ENCODE peak calls at places on chromosomes 3 and 15, in four cellular contexts. V is hepatocyte, M is GM23338, W is HCT116. E is an unnamed sample.

GRCh38 chr3:177830411-177830849 is 633.1 kb upstream of the TBL1XR1 start:
- DNase-seq in V (peak; percentile 26), M (no peak), W (no peak), E (no peak)

GRCh38 chr15:51307811-51308210 is 30.6 kb downstream of the CYP19A1 start:
- DNase-seq in V (no peak), M (no peak), W (no peak), E (peak; percentile 29)

GRCh38 chr15:60672400-60672799 is 193.5 kb upstream of the ICE2 start:
- DNase-seq in V (no peak), M (peak; percentile 44), W (no peak), E (no peak)

GRCh38 chr3:16917256-16917935 is 32.6 kb downstream of the PLCL2 start:
- DNase-seq in V (no peak), M (no peak), W (no peak), E (no peak)

GRCh38 chr15:39432935-39433334 is 147.9 kb upstream of the THBS1 start:
- DNase-seq in V (no peak), M (no peak), W (no peak), E (no peak)

GRCh38 chr3:42179110-42179725 is 86.8 kb downstream of the CCK start:
- DNase-seq in V (peak; percentile 83), M (peak; percentile 70), W (peak; percentile 85), E (no peak)

GRCh38 chr3:12170207-12170606 is 11.5 kb upstream of the TIMP4 start:
- DNase-seq in V (no peak), M (no peak), W (no peak), E (no peak)

GRCh38 chr15:63176302-63176701 is 13.1 kb upstream of the RAB8B start:
- DNase-seq in V (no peak), M (no peak), W (no peak), E (no peak)

GRCh38 chr15:43954181-43954621 is 127.4 kb downstream of the WDR76 start:
- DNase-seq in V (no peak), M (no peak), W (no peak), E (no peak)

GRCh38 chr15:45157974-45158373 is 28.2 kb downstream of the DUOX1 start:
- DNase-seq in V (peak; percentile 57), M (peak; percentile 34), W (no peak), E (no peak)

GRCh38 chr3:138817685-138818084 is 17.0 kb downstream of the PIK3CB start:
- DNase-seq in V (no peak), M (no peak), W (no peak), E (no peak)

GRCh38 chr3:143348486-143349327 is 229.1 kb downstream of the CHST2 start:
- DNase-seq in V (no peak), M (no peak), W (no peak), E (peak; percentile 30)

GRCh38 chr3:197522183-197522715 is 33.5 kb downstream of the BDH1 start:
- DNase-seq in V (no peak), M (no peak), W (no peak), E (no peak)

GRCh38 chr3:78951546-78951945 is 816.3 kb downstream of the ROBO1 start:
- DNase-seq in V (peak; percentile 23), M (no peak), W (no peak), E (no peak)

GRCh38 chr3:117671707-117672318 is 962.2 kb downstream of the TUSC7 start:
- DNase-seq in V (peak; percentile 13), M (no peak), W (no peak), E (no peak)

GRCh38 chr15:52417501-52417900 is 111.2 kb downstream of the MYO5A start:
- DNase-seq in V (no peak), M (peak; percentile 15), W (no peak), E (no peak)

GRCh38 chr3:18774319-18774877 is 349.3 kb upstream of the SATB1 start:
- DNase-seq in V (no peak), M (no peak), W (no peak), E (no peak)

GRCh38 chr15:75335313-75335704 is 554 bp upstream of the COMMD4 start:
- DNase-seq in V (no peak), M (no peak), W (no peak), E (no peak)

GRCh38 chr3:53147161-53147902 is 13.7 kb upstream of the PRKCD start:
- DNase-seq in V (no peak), M (no peak), W (no peak), E (no peak)

GRCh38 chr3:42582474-42583070 is 805 bp upstream of the SEC22C start:
- DNase-seq in V (no peak), M (peak; percentile 64), W (no peak), E (no peak)

GRCh38 chr3:157333551-157333991 is 103.1 kb upstream of the PTX3 start:
- DNase-seq in V (no peak), M (no peak), W (no peak), E (no peak)

GRCh38 chr3:39207361-39208192 is 15.2 kb upstream of the XIRP1 start:
- DNase-seq in V (no peak), M (no peak), W (no peak), E (peak; percentile 62)

GRCh38 chr3:57078366-57079220 is 18.1 kb downstream of the SPATA12 start:
- DNase-seq in V (peak; percentile 74), M (peak; percentile 73), W (no peak), E (no peak)

GRCh38 chr3:13543251-13543650 is 5.7 kb upstream of the FBLN2 start:
- DNase-seq in V (peak; percentile 73), M (no peak), W (no peak), E (no peak)

GRCh38 chr15:65580287-65580686 is 30.6 kb downstream of the INTS14 start:
- DNase-seq in V (peak; percentile 31), M (no peak), W (no peak), E (no peak)

GRCh38 chr15:64151727-64152506 is at the start of gene SNX22:
- DNase-seq in V (peak; percentile 52), M (peak; percentile 51), W (no peak), E (peak; percentile 26)

GRCh38 chr15:88590771-88591170 is 30.4 kb upstream of the AEN start:
- DNase-seq in V (no peak), M (no peak), W (no peak), E (no peak)

GRCh38 chr3:66404903-66405700 is 95.7 kb downstream of the LRIG1 start:
- DNase-seq in V (no peak), M (no peak), W (no peak), E (no peak)

GRCh38 chr15:59298255-59298856 is 74.3 kb downstream of the MYO1E start:
- DNase-seq in V (no peak), M (no peak), W (peak; percentile 78), E (no peak)

GRCh38 chr3:71751602-71752001 is 2.1 kb upstream of the GPR27 start:
- DNase-seq in V (no peak), M (no peak), W (no peak), E (no peak)

GRCh38 chr15:65094294-65094995 is 17.9 kb downstream of the KBTBD13 start:
- DNase-seq in V (no peak), M (no peak), W (no peak), E (no peak)

GRCh38 chr3:160180581-160181216 is 44.5 kb upstream of the C3orf80 start:
- DNase-seq in V (peak; percentile 37), M (no peak), W (no peak), E (no peak)

GRCh38 chr3:81829946-81830345 is 68.5 kb upstream of the GBE1 start:
- DNase-seq in V (no peak), M (no peak), W (no peak), E (no peak)

GRCh38 chr3:182500294-182500693 is 293.0 kb upstream of the ATP11B start:
- DNase-seq in V (no peak), M (peak; percentile 90), W (no peak), E (no peak)

GRCh38 chr3:45929042-45929679 is 14.1 kb upstream of the CXCR6 start:
- DNase-seq in V (peak; percentile 54), M (peak; percentile 64), W (peak; percentile 10), E (peak; percentile 53)

GRCh38 chr3:15096026-15096425 is 2.9 kb downstream of the RBSN start:
- DNase-seq in V (no peak), M (no peak), W (no peak), E (no peak)

GRCh38 chr3:25292604-25293003 is 135.5 kb upstream of the RARB start:
- DNase-seq in V (no peak), M (no peak), W (no peak), E (no peak)
- H3K9me2 ChIP-seq in V (no peaks in the 10 kb centered on the region), M (peaks cover 14% of the 10 kb centered on the region), W (no peaks in the 10 kb centered on the region), E (no peaks in the 10 kb centered on the region)

DNA sequence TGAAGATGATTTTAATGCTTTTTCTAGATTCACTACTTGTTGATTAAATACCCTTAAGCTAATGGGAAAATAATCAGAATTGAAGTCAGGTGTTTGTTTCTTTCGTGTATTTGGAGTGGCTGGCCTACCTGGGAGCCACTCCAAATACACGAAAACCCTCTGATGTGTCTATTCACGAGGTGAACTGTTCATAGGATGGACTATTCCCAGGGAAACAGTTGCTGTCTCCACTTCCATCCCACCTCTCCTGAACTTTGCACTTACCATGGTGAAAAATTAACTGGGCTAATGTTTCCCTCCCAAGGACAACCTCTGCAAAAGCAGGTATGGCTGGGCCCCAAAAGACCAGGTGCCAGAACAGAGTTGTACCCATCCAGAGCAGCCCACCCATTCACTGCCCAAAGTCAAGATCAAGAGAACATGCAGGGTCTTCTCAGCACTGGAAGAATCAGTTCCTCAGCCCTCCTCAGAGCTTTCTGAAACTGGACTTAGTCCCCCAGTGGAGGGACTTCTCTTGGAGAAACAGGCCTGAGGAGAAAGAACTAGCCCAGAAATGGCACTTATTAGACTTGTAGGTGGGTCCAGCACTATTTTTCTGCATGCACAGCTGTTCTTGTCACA is 2.9 kb upstream of the SMAD3 start:
- DNase-seq in V (no peak), M (no peak), W (no peak), E (no peak)
- H3K9me2 ChIP-seq in V (no peaks in the 10 kb centered on the region), M (no peaks in the 10 kb centered on the region), W (no peaks in the 10 kb centered on the region), E (no peaks in the 10 kb centered on the region)

GRCh38 chr3:185320949-185321348 is 42.0 kb upstream of the MAP3K13 start:
- DNase-seq in V (no peak), M (no peak), W (no peak), E (no peak)

GRCh38 chr3:185316740-185317407 is 46.1 kb upstream of the MAP3K13 start:
- DNase-seq in V (no peak), M (no peak), W (no peak), E (peak; percentile 26)

GRCh38 chr3:185317674-185318073 is 45.3 kb upstream of the MAP3K13 start:
- DNase-seq in V (no peak), M (no peak), W (no peak), E (peak; percentile 42)

GRCh38 chr3:185319801-185320200 is 43.1 kb upstream of the MAP3K13 start:
- DNase-seq in V (no peak), M (no peak), W (no peak), E (no peak)

GRCh38 chr3:185318136-185318535 is 44.8 kb upstream of the MAP3K13 start:
- DNase-seq in V (no peak), M (peak; percentile 6), W (no peak), E (no peak)
- H3K9me2 ChIP-seq in V (no peaks in the 10 kb centered on the region), M (no peaks in the 10 kb centered on the region), W (no peaks in the 10 kb centered on the region), E (no peaks in the 10 kb centered on the region)

GRCh38 chr15:98801234-98801561 is 152.9 kb downstream of the IGF1R start:
- DNase-seq in V (no peak), M (peak; percentile 61), W (no peak), E (no peak)

GRCh38 chr15:98800437-98801233 is 152.3 kb downstream of the IGF1R start:
- DNase-seq in V (peak; percentile 84), M (peak; percentile 90), W (peak; percentile 59), E (no peak)

GRCh38 chr15:98803228-98804056 is 155.1 kb downstream of the IGF1R start:
- DNase-seq in V (no peak), M (no peak), W (no peak), E (no peak)

GRCh38 chr15:98804057-98804380 is 155.7 kb downstream of the IGF1R start:
- DNase-seq in V (no peak), M (no peak), W (no peak), E (no peak)

GRCh38 chr15:98802187-98802586 is 153.8 kb downstream of the IGF1R start:
- DNase-seq in V (no peak), M (no peak), W (no peak), E (no peak)
- H3K9me2 ChIP-seq in V (no peaks in the 10 kb centered on the region), M (no peaks in the 10 kb centered on the region), W (no peaks in the 10 kb centered on the region), E (no peaks in the 10 kb centered on the region)